ENCODE peak calls at places on chromosomes 5 and 9, in ten cellular contexts. F is A549, D is neural progenitor cell, O is GM23338, G is heart right ventricle, J is SJSA1, Y is fibroblast of lung, H is psoas muscle, C is tibial artery, U is mesendoderm. L is an unnamed sample.

GRCh38 chr9:4062966-4063365 is 236.9 kb downstream of the GLIS3 start:
- DNase-seq in C (no peak), Y (peak; percentile 28), J (no peak), O (no peak), D (no peak), G (no peak), H (no peak), F (no peak), U (no peak), L (no peak)

GRCh38 chr5:93601433-93602175 is 18.6 kb downstream of the NR2F1 start:
- DNase-seq in C (no peak), F (no peak), J (no peak), H (no peak), G (no peak), D (peak; percentile 17), Y (peak; percentile 94), U (no peak), O (peak; percentile 74), L (no peak)

GRCh38 chr9:102461441-102461840 is 533.7 kb upstream of the CYLC2 start:
- DNase-seq in F (no peak), H (no peak), C (no peak), G (no peak), Y (no peak), J (no peak), U (no peak), O (no peak), D (no peak), L (no peak)

GRCh38 chr9:115008536-115008935 is 78.1 kb upstream of the TNFSF8 start:
- DNase-seq in J (peak; percentile 42), G (no peak), Y (peak; percentile 86), D (peak; percentile 15), O (no peak), C (no peak), H (no peak), F (peak; percentile 33), U (peak; percentile 78), L (no peak)

GRCh38 chr5:146490089-146490843 is 25.7 kb downstream of the GPR151 start:
- DNase-seq in H (no peak), J (peak; percentile 12), U (no peak), G (no peak), C (no peak), Y (no peak), D (no peak), F (no peak), O (no peak), L (no peak)

GRCh38 chr5:67051164-67051563 is 145.4 kb downstream of the CD180 start:
- DNase-seq in U (no peak), G (no peak), Y (no peak), H (no peak), F (no peak), J (no peak), C (no peak), D (no peak), O (no peak), L (no peak)

GRCh38 chr9:73151653-73152382 is at the start of gene ANXA1:
- DNase-seq in J (peak; percentile 72), U (peak; percentile 62), O (peak; percentile 60), H (no peak), G (peak; percentile 31), Y (peak; percentile 95), C (no peak), D (no peak), F (peak; percentile 75), L (no peak)

GRCh38 chr5:71483355-71483754 is 27.9 kb downstream of the BDP1 start:
- DNase-seq in J (peak; percentile 69), Y (peak; percentile 86), O (no peak), C (no peak), G (no peak), F (peak; percentile 63), U (peak; percentile 37), H (no peak), D (no peak), L (no peak)

DNA sequence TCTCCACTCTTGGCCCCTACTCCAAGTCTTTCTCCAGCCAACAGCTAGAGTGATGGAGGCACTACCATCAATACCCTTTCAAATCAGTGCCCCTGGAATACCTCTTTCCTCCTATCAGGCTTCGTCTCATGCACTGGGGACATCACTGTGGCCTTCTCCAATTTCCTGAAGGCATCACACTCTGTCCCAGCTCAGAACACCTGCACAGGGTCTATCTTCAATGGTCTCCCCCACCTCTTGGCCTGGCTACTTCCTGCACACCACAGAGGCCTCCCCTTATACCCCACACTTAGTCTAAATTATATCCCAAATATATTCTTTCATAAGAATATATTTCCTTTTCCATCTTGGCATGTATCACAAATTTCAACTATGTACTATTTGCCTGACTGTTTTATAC is 34.5 kb downstream of the ECPAS start:
- DNase-seq in H (no peak), J (no peak), U (no peak), G (no peak), F (no peak), D (no peak), O (no peak), Y (no peak), C (no peak), L (no peak)
- H3K4me3 ChIP-seq in H (peak overlapping the region; percentile 2), J (no peak overlapping the region), U (no peak overlapping the region), G (no peak overlapping the region), F (no peak overlapping the region), D (no peak overlapping the region), O (no peak overlapping the region), Y (no peak overlapping the region), C (no peak overlapping the region), L (no peak overlapping the region)

GRCh38 chr5:159052282-159053011 is 47.3 kb downstream of the EBF1 start:
- DNase-seq in F (no peak), O (peak; percentile 50), J (no peak), C (no peak), H (no peak), G (no peak), D (peak; percentile 81), Y (no peak), U (peak; percentile 21), L (no peak)

GRCh38 chr5:159053216-159053615 is 46.5 kb downstream of the EBF1 start:
- DNase-seq in H (no peak), F (no peak), C (no peak), J (no peak), O (no peak), G (no peak), U (no peak), Y (no peak), D (no peak), L (no peak)

GRCh38 chr5:159051431-159052281 is 48.1 kb downstream of the EBF1 start:
- DNase-seq in G (peak; percentile 77), Y (peak; percentile 36), H (peak; percentile 62), D (peak; percentile 79), C (peak; percentile 60), O (peak; percentile 75), U (peak; percentile 73), J (peak; percentile 66), F (no peak), L (peak; percentile 47)

GRCh38 chr5:159056201-159056600 is 43.5 kb downstream of the EBF1 start:
- DNase-seq in F (no peak), C (no peak), G (no peak), Y (no peak), J (no peak), U (no peak), O (no peak), H (no peak), D (no peak), L (no peak)

DNA sequence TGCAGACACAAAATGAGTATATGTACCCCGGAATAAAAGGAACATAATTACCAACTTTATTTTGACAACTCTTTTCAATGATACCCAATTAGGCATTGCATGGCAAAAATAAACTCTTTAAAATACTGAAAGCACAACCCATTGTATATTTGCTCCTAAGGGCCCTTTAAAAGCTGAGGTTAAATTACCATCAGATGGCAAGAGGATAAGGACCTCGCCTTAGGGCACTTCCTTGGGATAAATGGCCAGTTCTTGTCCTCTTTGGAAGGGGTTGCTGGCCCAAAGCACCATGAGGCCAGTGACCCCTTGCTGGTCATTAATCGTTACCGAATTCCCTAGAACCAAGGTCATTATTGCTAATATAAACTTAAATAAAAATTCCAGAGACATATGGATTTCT is 46.0 kb downstream of the EBF1 start:
- DNase-seq in F (no peak), D (no peak), H (no peak), O (no peak), U (peak; percentile 27), J (no peak), Y (no peak), C (no peak), G (no peak), L (no peak)
- H3K27ac ChIP-seq in F (no peak overlapping the region), D (no peak overlapping the region), H (no peak overlapping the region), O (no peak overlapping the region), U (no peak overlapping the region), J (no peak overlapping the region), Y (no peak overlapping the region), C (peak overlapping the region; percentile 89), G (no peak overlapping the region), L (no peak overlapping the region)

GRCh38 chr9:87421734-87422133 is 75.9 kb upstream of the DAPK1 start:
- DNase-seq in F (no peak), C (no peak), J (no peak), Y (no peak), O (no peak), U (no peak), D (no peak), G (no peak), H (no peak), L (no peak)

GRCh38 chr9:87425202-87425601 is 72.5 kb upstream of the DAPK1 start:
- DNase-seq in O (no peak), G (no peak), U (no peak), Y (peak; percentile 2), H (no peak), C (no peak), D (no peak), J (no peak), F (no peak), L (no peak)

GRCh38 chr9:87420884-87421283 is 76.8 kb upstream of the DAPK1 start:
- DNase-seq in Y (no peak), F (no peak), U (no peak), H (no peak), C (no peak), O (no peak), G (no peak), D (no peak), J (no peak), L (no peak)

GRCh38 chr9:87427851-87428506 is 69.7 kb upstream of the DAPK1 start:
- DNase-seq in U (no peak), F (no peak), C (no peak), G (no peak), D (no peak), Y (no peak), O (no peak), H (no peak), J (no peak), L (no peak)

GRCh38 chr9:87422999-87423398 is 74.7 kb upstream of the DAPK1 start:
- DNase-seq in F (no peak), O (no peak), U (no peak), D (no peak), J (no peak), H (no peak), Y (peak; percentile 5), C (no peak), G (no peak), L (no peak)
- H3K4me3 ChIP-seq in F (no peak overlapping the region), O (no peak overlapping the region), U (no peak overlapping the region), D (no peak overlapping the region), J (no peak overlapping the region), H (no peak overlapping the region), Y (no peak overlapping the region), C (no peak overlapping the region), G (no peak overlapping the region), L (no peak overlapping the region)

DNA sequence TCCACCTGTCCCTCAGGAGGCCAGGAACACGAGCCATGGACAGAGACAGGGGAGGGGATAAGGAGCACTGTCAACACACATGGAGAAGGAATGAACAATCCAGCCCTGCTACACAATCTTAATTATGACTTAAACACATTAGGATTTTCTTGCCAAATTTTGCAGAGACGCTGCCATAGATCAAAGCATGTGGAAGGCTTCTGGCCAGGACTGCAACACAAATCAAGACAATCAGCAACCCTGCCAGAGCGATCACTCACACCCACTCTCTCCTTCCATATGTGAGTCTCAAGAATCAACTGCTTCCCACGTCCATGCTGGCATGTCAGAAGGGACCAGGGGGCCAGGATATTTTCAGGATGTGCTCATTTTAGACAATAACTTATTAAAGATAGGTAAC is 85.7 kb downstream of the ROR2 start:
- DNase-seq in F (no peak), J (no peak), Y (peak; percentile 55), G (no peak), O (no peak), C (no peak), H (no peak), D (no peak), U (no peak), L (no peak)
- H3K27ac ChIP-seq in F (no peak overlapping the region), J (no peak overlapping the region), Y (no peak overlapping the region), G (no peak overlapping the region), O (no peak overlapping the region), C (no peak overlapping the region), H (no peak overlapping the region), D (no peak overlapping the region), U (no peak overlapping the region), L (no peak overlapping the region)

L was measured in adrenal gland.